ENCODE peak calls at places on chromosomes 4 and X, in ten cellular contexts. E, Q, K, N, S, W, V, Y, J and D are unnamed samples.

GRCh38 chrX:155086202-155086840 is 15.0 kb downstream of the BRCC3 start:
- DNase-seq in E (peak; percentile 66), Q (no peak), K (no peak), N (no peak), S (peak; percentile 11), W (no peak), V (peak; percentile 30), Y (no peak), J (peak; percentile 12), D (no peak)

GRCh38 chr4:47270226-47270888 is 193.1 kb downstream of the COMMD8 start:
- DNase-seq in E (peak; percentile 21), Q (no peak), K (no peak), N (no peak), S (no peak), W (no peak), V (no peak), Y (no peak), J (peak; percentile 3), D (no peak)

GRCh38 chr4:49063670-49064069 is 77.6 kb downstream of the CWH43 start:
- DNase-seq in E (no peak), Q (no peak), K (no peak), N (no peak), S (no peak), W (no peak), V (no peak), Y (no peak), J (peak; percentile 2), D (no peak)

GRCh38 chrX:13373027-13373806 is 53.4 kb upstream of the ATXN3L start:
- DNase-seq in E (no peak), Q (peak; percentile 74), K (peak; percentile 48), N (no peak), S (no peak), W (no peak), V (no peak), Y (no peak), J (peak; percentile 70), D (no peak)

GRCh38 chrX:154417157-154417556 is 5.8 kb downstream of the TAFAZZIN start:
- DNase-seq in E (no peak), Q (no peak), K (no peak), N (no peak), S (no peak), W (no peak), V (no peak), Y (no peak), J (no peak), D (no peak)

GRCh38 chrX:25555521-25555920 is 539.8 kb upstream of the ARX start:
- DNase-seq in E (no peak), Q (no peak), K (no peak), N (no peak), S (no peak), W (no peak), V (no peak), Y (no peak), J (no peak), D (no peak)

GRCh38 chrX:9122504-9123245 is 88.7 kb upstream of the FAM9B start:
- DNase-seq in E (no peak), Q (peak; percentile 17), K (no peak), N (no peak), S (no peak), W (no peak), V (no peak), Y (no peak), J (peak; percentile 35), D (no peak)

GRCh38 chrX:83521905-83522304 is 13.8 kb downstream of the POU3F4 start:
- DNase-seq in E (no peak), Q (no peak), K (no peak), N (no peak), S (no peak), W (no peak), V (no peak), Y (no peak), J (no peak), D (no peak)

GRCh38 chrX:20971250-20971649 is 403.0 kb upstream of the CNKSR2 start:
- DNase-seq in E (no peak), Q (no peak), K (no peak), N (no peak), S (no peak), W (no peak), V (no peak), Y (no peak), J (no peak), D (no peak)

GRCh38 chrX:20967725-20968124 is 406.5 kb upstream of the CNKSR2 start:
- DNase-seq in E (no peak), Q (no peak), K (no peak), N (no peak), S (no peak), W (no peak), V (no peak), Y (no peak), J (no peak), D (no peak)

GRCh38 chrX:20968996-20969395 is 405.2 kb upstream of the CNKSR2 start:
- DNase-seq in E (no peak), Q (peak; percentile 42), K (peak; percentile 23), N (no peak), S (no peak), W (no peak), V (no peak), Y (no peak), J (no peak), D (no peak)

GRCh38 chrX:20973038-20973437 is 401.2 kb upstream of the CNKSR2 start:
- DNase-seq in E (no peak), Q (no peak), K (peak; percentile 30), N (no peak), S (no peak), W (no peak), V (no peak), Y (no peak), J (no peak), D (no peak)

DNA sequence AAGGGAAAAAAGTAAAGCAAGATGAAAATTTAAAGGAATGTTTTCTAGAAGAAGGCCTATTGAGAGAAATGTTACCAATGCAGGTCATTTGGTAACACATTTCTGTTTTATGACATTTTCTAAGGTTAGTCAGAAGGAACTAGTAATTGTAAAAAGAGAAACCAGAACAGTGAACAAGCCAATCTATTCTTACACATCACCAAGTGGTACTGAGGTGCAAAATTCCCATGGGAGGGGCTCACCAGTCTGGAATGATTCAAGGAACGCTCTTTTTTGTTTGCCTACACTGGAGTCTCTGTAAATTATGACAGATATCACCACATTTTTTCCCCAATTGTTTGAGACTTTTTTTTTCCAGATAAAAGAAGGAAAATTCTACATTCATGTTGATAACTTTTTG is 404.7 kb upstream of the CNKSR2 start:
- DNase-seq in E (no peak), Q (no peak), K (peak; percentile 4), N (no peak), S (no peak), W (no peak), V (no peak), Y (no peak), J (no peak), D (no peak)
- H3K27ac ChIP-seq in E (no peak overlapping the region), Q (no peak overlapping the region), K (no peak overlapping the region), N (no peak overlapping the region), S (no peak overlapping the region), W (no peak overlapping the region), V (no peak overlapping the region), Y (no peak overlapping the region), J (no peak overlapping the region), D (no peak overlapping the region)

DNA sequence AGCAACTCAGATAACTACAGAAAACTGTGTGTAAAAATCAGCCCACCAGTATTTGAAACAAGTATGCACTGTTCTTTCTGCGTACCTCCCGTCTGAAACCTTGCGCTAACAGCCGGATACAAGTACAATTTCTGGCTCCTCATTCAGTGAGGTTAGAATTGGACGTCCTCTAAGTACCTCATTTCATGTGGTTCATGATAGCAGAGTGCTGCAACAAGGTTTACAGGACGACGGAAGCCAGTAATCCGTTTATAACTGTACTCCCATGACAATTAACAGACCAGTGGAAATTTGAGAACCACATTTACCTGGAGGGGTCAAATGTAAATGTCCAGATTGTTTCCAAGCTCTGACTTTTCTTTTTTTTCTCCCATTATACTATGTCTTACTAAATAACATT is 52.9 kb upstream of the TENM3 start:
- DNase-seq in E (no peak), Q (peak; percentile 78), K (no peak), N (no peak), S (no peak), W (no peak), V (no peak), Y (no peak), J (no peak), D (no peak)
- H3K4me1 ChIP-seq in E (peaks cover 47% of the 10 kb centered on the region), Q (no peaks in the 10 kb centered on the region), K (peaks cover 32% of the 10 kb centered on the region), N (no peaks in the 10 kb centered on the region), S (no peaks in the 10 kb centered on the region), W (no peaks in the 10 kb centered on the region), V (no peaks in the 10 kb centered on the region), Y (no peaks in the 10 kb centered on the region), J (peaks cover 9% of the 10 kb centered on the region), D (no peaks in the 10 kb centered on the region)

GRCh38 chr4:75880278-75880677 is 22.0 kb downstream of the PPEF2 start:
- DNase-seq in E (no peak), Q (no peak), K (peak; percentile 83), N (no peak), S (no peak), W (no peak), V (no peak), Y (no peak), J (peak; percentile 43), D (no peak)

GRCh38 chr4:75881476-75881875 is 20.8 kb downstream of the PPEF2 start:
- DNase-seq in E (no peak), Q (no peak), K (no peak), N (no peak), S (no peak), W (no peak), V (no peak), Y (no peak), J (no peak), D (no peak)

GRCh38 chr4:75891611-75892010 is 10.6 kb downstream of the PPEF2 start:
- DNase-seq in E (no peak), Q (no peak), K (no peak), N (no peak), S (no peak), W (no peak), V (no peak), Y (no peak), J (no peak), D (no peak)

GRCh38 chr4:75889537-75890199 is 12.6 kb downstream of the PPEF2 start:
- DNase-seq in E (no peak), Q (no peak), K (no peak), N (no peak), S (no peak), W (no peak), V (no peak), Y (no peak), J (no peak), D (no peak)

DNA sequence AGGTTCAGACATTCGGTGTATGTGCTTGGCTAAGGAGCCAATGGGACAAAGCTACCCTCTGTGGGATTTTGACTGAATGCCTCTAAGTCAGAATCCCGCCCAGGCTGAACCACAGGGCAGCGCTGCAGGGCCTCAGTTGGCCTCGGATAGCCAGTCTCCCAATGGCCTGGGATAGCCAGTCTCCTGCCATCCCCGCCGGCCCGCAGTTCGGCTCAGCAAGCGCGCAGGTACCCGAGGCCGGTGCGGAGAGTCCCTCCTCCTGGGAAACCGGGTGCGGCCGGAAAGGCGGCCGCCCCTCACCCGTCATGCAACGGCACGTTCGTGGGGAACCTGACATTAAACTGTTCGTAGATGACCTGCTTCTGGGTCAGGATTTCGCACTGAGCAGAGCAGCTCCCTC is 16.1 kb downstream of the PPEF2 start:
- DNase-seq in E (no peak), Q (no peak), K (no peak), N (no peak), S (no peak), W (no peak), V (no peak), Y (no peak), J (no peak), D (no peak)
- H3K27me3 ChIP-seq in E (no peaks in the 10 kb centered on the region), Q (peaks cover 4% of the 10 kb centered on the region), K (peaks cover 7% of the 10 kb centered on the region), N (peaks cover 14% of the 10 kb centered on the region), S (peaks cover 5% of the 10 kb centered on the region), W (no peaks in the 10 kb centered on the region), V (no peaks in the 10 kb centered on the region), Y (no peaks in the 10 kb centered on the region), J (peaks cover 23% of the 10 kb centered on the region), D (no peaks in the 10 kb centered on the region)

GRCh38 chr4:110193822-110194761 is 4.3 kb downstream of the ELOVL6 start:
- DNase-seq in E (peak; percentile 82), Q (peak; percentile 98), K (peak; percentile 94), N (peak; percentile 81), S (peak; percentile 35), W (peak; percentile 70), V (peak; percentile 80), Y (peak; percentile 35), J (peak; percentile 97), D (peak; percentile 70)
- H3K27ac ChIP-seq in E (peak overlapping the region; percentile 55), Q (peak overlapping the region; percentile 47), K (peak overlapping the region; percentile 21), N (peak overlapping the region; percentile 43), S (no peak overlapping the region), W (no peak overlapping the region), V (peak overlapping the region; percentile 93), Y (peak overlapping the region; percentile 59), J (no peak overlapping the region), D (peak overlapping the region; percentile 1)